ENCODE peak calls at places on chromosomes 12 and 14, in eight cellular contexts. D is PC-9, N is keratinocyte, C is MM.1S, Q is IMR-90, U is mammary epithelial cell, G is OCI-LY7, E is H9. F is an unnamed sample.

GRCh38 chr14:79514700-79515099 is 696.6 kb downstream of the DIO2 start:
- DNase-seq in D (no peak), N (no peak), C (no peak), Q (peak), U (no peak), G (no peak), E (no peak), F (no peak)

GRCh38 chr12:53049582-53050318 is at the start of gene TNS2:
- DNase-seq in D (peak), N (no peak), C (no peak), Q (peak), U (no peak), G (no peak), E (peak), F (no peak)

GRCh38 chr12:56979628-56980027 is 22.2 kb upstream of the RDH16 start:
- DNase-seq in D (no peak), N (no peak), C (peak), Q (no peak), U (peak), G (no peak), E (no peak), F (no peak)

GRCh38 chr12:43676183-43676813 is 82.3 kb downstream of the PUS7L start:
- DNase-seq in D (no peak), N (no peak), C (peak), Q (peak), U (peak), G (peak), E (peak), F (peak)

GRCh38 chr12:119803391-119803791 is 73.7 kb downstream of the CIT start:
- DNase-seq in D (no peak), N (no peak), C (no peak), Q (peak), U (no peak), G (no peak), E (peak), F (no peak)

GRCh38 chr12:5887758-5888157 is 57.3 kb downstream of the ANO2 start:
- DNase-seq in D (no peak), N (no peak), C (no peak), Q (no peak), U (no peak), G (no peak), E (no peak), F (no peak)

GRCh38 chr12:45010051-45010450 is 40.8 kb downstream of the DBX2 start:
- DNase-seq in D (no peak), N (no peak), C (no peak), Q (no peak), U (peak), G (no peak), E (no peak), F (no peak)

GRCh38 chr12:87779016-87779415 is 250.2 kb downstream of the C12orf50 start:
- DNase-seq in D (no peak), N (no peak), C (no peak), Q (peak), U (peak), G (no peak), E (no peak), F (no peak)

GRCh38 chr12:78177298-78177697 is 346.6 kb downstream of the NAV3 start:
- DNase-seq in D (no peak), N (no peak), C (peak), Q (no peak), U (no peak), G (no peak), E (no peak), F (no peak)

GRCh38 chr12:76247992-76248391 is 100.2 kb downstream of the BBS10 start:
- DNase-seq in D (no peak), N (no peak), C (no peak), Q (no peak), U (no peak), G (no peak), E (no peak), F (no peak)

GRCh38 chr12:23354800-23355199 is 594.7 kb downstream of the SOX5 start:
- DNase-seq in D (no peak), N (no peak), C (no peak), Q (no peak), U (no peak), G (no peak), E (no peak), F (no peak)

GRCh38 chr12:14810953-14811483 is 3.0 kb downstream of the SMCO3 start:
- DNase-seq in D (peak), N (no peak), C (peak), Q (peak), U (peak), G (peak), E (peak), F (no peak)

GRCh38 chr14:104278214-104278534 is 139.8 kb downstream of the KIF26A start:
- DNase-seq in D (no peak), N (no peak), C (no peak), Q (no peak), U (no peak), G (no peak), E (peak), F (no peak)

GRCh38 chr12:23141335-23141734 is 516.4 kb downstream of the ETNK1 start:
- DNase-seq in D (no peak), N (no peak), C (no peak), Q (no peak), U (no peak), G (no peak), E (no peak), F (no peak)

GRCh38 chr12:57864811-57865751 is 18.6 kb upstream of the CTDSP2 start:
- DNase-seq in D (peak), N (no peak), C (peak), Q (peak), U (peak), G (no peak), E (no peak), F (no peak)

GRCh38 chr12:19915392-19916192 is 452.7 kb upstream of the PDE3A start:
- DNase-seq in D (no peak), N (no peak), C (peak), Q (peak), U (no peak), G (no peak), E (no peak), F (peak)

GRCh38 chr12:127928615-127929014 is 338.4 kb upstream of the TMEM132C start:
- DNase-seq in D (no peak), N (no peak), C (no peak), Q (no peak), U (no peak), G (no peak), E (no peak), F (no peak)

GRCh38 chr14:73338551-73338950 is 101.2 kb downstream of the PAPLN start:
- DNase-seq in D (no peak), N (no peak), C (no peak), Q (no peak), U (no peak), G (no peak), E (no peak), F (no peak)

GRCh38 chr12:92261071-92261470 is 115.4 kb upstream of the BTG1 start:
- DNase-seq in D (no peak), N (no peak), C (no peak), Q (no peak), U (no peak), G (no peak), E (no peak), F (no peak)

GRCh38 chr12:62520361-62520760 is 53.7 kb downstream of the MON2 start:
- DNase-seq in D (no peak), N (no peak), C (no peak), Q (no peak), U (no peak), G (no peak), E (no peak), F (no peak)

GRCh38 chr12:103011974-103012763 is 54.7 kb downstream of the ASCL1 start:
- DNase-seq in D (no peak), N (no peak), C (no peak), Q (no peak), U (no peak), G (no peak), E (no peak), F (no peak)

GRCh38 chr12:105667880-105668279 is 337.4 kb downstream of the C12orf75 start:
- DNase-seq in D (no peak), N (no peak), C (no peak), Q (no peak), U (no peak), G (no peak), E (no peak), F (no peak)

GRCh38 chr12:26116829-26117228 is 8.0 kb downstream of the BHLHE41 start:
- DNase-seq in D (no peak), N (no peak), C (peak), Q (no peak), U (peak), G (no peak), E (no peak), F (peak)

GRCh38 chr12:120951-121350 is 54.4 kb downstream of the IQSEC3 start:
- DNase-seq in D (no peak), N (no peak), C (no peak), Q (no peak), U (no peak), G (no peak), E (no peak), F (no peak)

GRCh38 chr12:31005256-31005943 is 68.3 kb upstream of the DDX11 start:
- DNase-seq in D (no peak), N (no peak), C (no peak), Q (no peak), U (no peak), G (no peak), E (no peak), F (no peak)

GRCh38 chr12:17348311-17348710 is 741.7 kb downstream of the RERGL start:
- DNase-seq in D (no peak), N (no peak), C (no peak), Q (no peak), U (no peak), G (no peak), E (no peak), F (no peak)

GRCh38 chr12:102833687-102834435 is 83.2 kb downstream of the PAH start:
- DNase-seq in D (no peak), N (no peak), C (peak), Q (no peak), U (no peak), G (no peak), E (peak), F (no peak)

GRCh38 chr14:99729991-99730875 is 46.1 kb downstream of the CYP46A1 start:
- DNase-seq in D (peak), N (no peak), C (peak), Q (peak), U (no peak), G (peak), E (peak), F (peak)

GRCh38 chr14:92317511-92317910 is 5.5 kb upstream of the SLC24A4 start:
- DNase-seq in D (no peak), N (no peak), C (no peak), Q (peak), U (peak), G (no peak), E (no peak), F (no peak)

GRCh38 chr12:95203477-95203843 is 13.8 kb downstream of the FGD6 start:
- DNase-seq in D (no peak), N (no peak), C (no peak), Q (no peak), U (no peak), G (no peak), E (no peak), F (no peak)

GRCh38 chr12:132593938-132594358 is 16.4 kb downstream of the LRCOL1 start:
- DNase-seq in D (peak), N (peak), C (peak), Q (peak), U (peak), G (peak), E (peak), F (peak)

GRCh38 chr14:96246535-96246839 is 9.5 kb upstream of the BDKRB1 start:
- DNase-seq in D (peak), N (no peak), C (no peak), Q (peak), U (peak), G (no peak), E (no peak), F (no peak)

GRCh38 chr12:120249266-120249874 is 16.2 kb downstream of the PXN start:
- DNase-seq in D (no peak), N (no peak), C (no peak), Q (no peak), U (no peak), G (no peak), E (peak), F (peak)

GRCh38 chr14:97120204-97121120 is 323.3 kb downstream of the VRK1 start:
- DNase-seq in D (no peak), N (no peak), C (no peak), Q (no peak), U (no peak), G (no peak), E (no peak), F (no peak)

GRCh38 chr12:3273409-3273853 is 196.3 kb downstream of the TSPAN9 start:
- DNase-seq in D (peak), N (no peak), C (no peak), Q (peak), U (peak), G (no peak), E (no peak), F (no peak)

GRCh38 chr14:22089940-22090339 is 416.3 kb upstream of the OR4E1 start:
- DNase-seq in D (no peak), N (no peak), C (no peak), Q (no peak), U (no peak), G (no peak), E (no peak), F (no peak)

GRCh38 chr14:68719634-68720384 is 73.1 kb downstream of the ZFP36L1 start:
- DNase-seq in D (no peak), N (no peak), C (peak), Q (no peak), U (no peak), G (no peak), E (no peak), F (no peak)
- H2AFZ ChIP-seq in D (no peak), N (no peak), C (no peak), Q (no peak), U (no peak), G (no peak), E (no peak), F (no peak)

GRCh38 chr14:102819176-102819628 is 42.0 kb downstream of the TRAF3 start:
- DNase-seq in D (no peak), N (no peak), C (peak), Q (no peak), U (peak), G (no peak), E (no peak), F (peak)
- H2AFZ ChIP-seq in D (no peak), N (no peak), C (no peak), Q (no peak), U (peak), G (no peak), E (no peak), F (no peak)

GRCh38 chr12:117331691-117332090 is 29.7 kb downstream of the NOS1 start:
- DNase-seq in D (no peak), N (no peak), C (no peak), Q (no peak), U (no peak), G (peak), E (no peak), F (peak)

GRCh38 chr12:117330441-117331113 is 30.8 kb downstream of the NOS1 start:
- DNase-seq in D (no peak), N (no peak), C (no peak), Q (no peak), U (no peak), G (no peak), E (peak), F (no peak)

GRCh38 chr12:117333331-117334000 is 28.0 kb downstream of the NOS1 start:
- DNase-seq in D (no peak), N (no peak), C (no peak), Q (no peak), U (no peak), G (no peak), E (no peak), F (no peak)

GRCh38 chr12:117334855-117335587 is 26.4 kb downstream of the NOS1 start:
- DNase-seq in D (no peak), N (no peak), C (no peak), Q (no peak), U (no peak), G (no peak), E (no peak), F (no peak)

DNA sequence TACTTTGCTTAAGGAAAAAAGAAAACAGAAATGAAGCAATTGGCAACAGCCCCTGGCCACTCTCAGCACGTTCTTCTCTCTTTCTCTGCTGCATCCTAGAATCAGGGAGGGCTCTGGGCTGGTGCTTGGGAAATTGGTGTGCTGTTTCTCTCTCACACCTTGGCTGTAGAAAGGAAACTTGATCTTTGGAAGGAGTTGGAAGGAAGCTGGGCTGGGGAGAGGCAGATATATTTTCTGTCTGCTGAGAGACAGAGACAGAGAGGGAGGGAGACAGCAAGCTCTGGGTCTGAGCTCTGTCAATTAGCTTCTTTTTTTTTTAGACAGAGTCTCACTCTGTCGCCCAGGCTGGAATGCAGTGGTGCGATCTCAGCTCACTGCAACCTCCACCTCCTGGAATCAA is 27.3 kb downstream of the NOS1 start:
- DNase-seq in D (no peak), N (no peak), C (no peak), Q (no peak), U (no peak), G (no peak), E (no peak), F (no peak)
- H2AFZ ChIP-seq in D (no peak), N (no peak), C (no peak), Q (no peak), U (no peak), G (no peak), E (no peak), F (no peak)

DNA sequence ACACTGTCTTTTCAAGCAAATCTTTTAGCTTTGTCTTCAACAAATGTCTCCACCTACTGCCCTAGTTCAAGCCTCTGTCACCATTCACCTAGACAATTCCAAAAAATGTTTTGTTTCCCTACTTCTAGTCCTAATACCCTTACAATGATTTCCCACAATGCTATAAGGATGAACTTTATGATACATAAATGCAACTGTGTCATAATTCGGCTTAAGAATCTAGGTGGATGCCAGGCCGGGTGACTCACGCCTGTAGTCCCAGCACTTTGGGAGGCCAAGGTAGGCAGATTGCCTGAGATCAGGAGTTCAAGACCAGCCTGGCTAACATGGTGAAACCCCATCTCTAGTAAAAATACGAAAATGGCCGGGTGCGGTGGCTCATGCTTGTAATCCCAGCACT is 20.7 kb upstream of the CREBL2 start:
- DNase-seq in D (no peak), N (no peak), C (no peak), Q (no peak), U (no peak), G (no peak), E (no peak), F (no peak)
- H2AFZ ChIP-seq in D (no peak), N (no peak), C (no peak), Q (no peak), U (no peak), G (no peak), E (no peak), F (no peak)

F was measured in Karpas-422.